ENCODE peak calls at places on chromosomes 11 and 22, in ten cellular contexts. P is colonic mucosa, Z is adrenal gland, F is fibroblast of lung, B is right atrium auricular region, J is heart right ventricle, L is mucosa of descending colon, Y is body of pancreas, A is lower lobe of right lung, T is left ventricle myocardium inferior. H is an unnamed sample.

GRCh38 chr22:38649841-38650522 is 6.2 kb downstream of the FAM227A start:
- DNase-seq in P (no peak), Z (no peak), F (no peak), B (no peak), J (no peak), L (no peak), Y (no peak), A (no peak), T (no peak), H (no peak)

GRCh38 chr11:47523491-47524199 is 29.3 kb downstream of the CELF1 start:
- DNase-seq in P (peak; percentile 46), Z (peak; percentile 69), F (peak; percentile 83), B (peak; percentile 59), J (peak; percentile 66), L (no peak), Y (peak; percentile 50), A (no peak), T (no peak), H (no peak)

GRCh38 chr11:131977231-131977630 is 606.8 kb downstream of the NTM start:
- DNase-seq in P (no peak), Z (no peak), F (peak; percentile 89), B (no peak), J (no peak), L (no peak), Y (no peak), A (no peak), T (no peak), H (no peak)

GRCh38 chr22:46066691-46067090 is 83.6 kb upstream of the PPARA start:
- DNase-seq in P (peak; percentile 70), Z (peak; percentile 19), F (peak; percentile 72), B (no peak), J (no peak), L (peak; percentile 40), Y (no peak), A (peak; percentile 25), T (peak; percentile 11), H (peak; percentile 44)

GRCh38 chr22:45903355-45904149 is 73.4 kb downstream of the WNT7B start:
- DNase-seq in P (no peak), Z (peak; percentile 38), F (peak; percentile 86), B (no peak), J (no peak), L (no peak), Y (peak; percentile 50), A (no peak), T (no peak), H (no peak)

GRCh38 chr11:61173456-61173855 is 12.2 kb upstream of the VPS37C start:
- DNase-seq in P (no peak), Z (no peak), F (no peak), B (no peak), J (no peak), L (no peak), Y (peak; percentile 47), A (no peak), T (no peak), H (peak; percentile 49)

GRCh38 chr11:78798567-78799170 is 224.0 kb upstream of the NARS2 start:
- DNase-seq in P (peak; percentile 78), Z (peak; percentile 80), F (peak; percentile 55), B (peak; percentile 83), J (peak; percentile 76), L (peak; percentile 66), Y (peak; percentile 71), A (peak; percentile 81), T (peak; percentile 72), H (peak; percentile 66)

GRCh38 chr11:2175659-2176058 is 4.0 kb upstream of the TH start:
- DNase-seq in P (no peak), Z (no peak), F (peak; percentile 93), B (no peak), J (no peak), L (no peak), Y (peak; percentile 66), A (no peak), T (no peak), H (no peak)

GRCh38 chr11:69665669-69666068 is 9.5 kb downstream of the LTO1 start:
- DNase-seq in P (no peak), Z (no peak), F (no peak), B (no peak), J (no peak), L (no peak), Y (no peak), A (no peak), T (no peak), H (no peak)

GRCh38 chr22:47016636-47017035 is 254.2 kb downstream of the TBC1D22A start:
- DNase-seq in P (no peak), Z (no peak), F (no peak), B (no peak), J (no peak), L (no peak), Y (no peak), A (no peak), T (no peak), H (peak; percentile 19)

GRCh38 chr11:111427471-111427912 is 48.4 kb upstream of the POU2AF1 start:
- DNase-seq in P (peak; percentile 58), Z (no peak), F (no peak), B (no peak), J (no peak), L (no peak), Y (peak; percentile 33), A (no peak), T (no peak), H (no peak)

GRCh38 chr11:94219771-94220170 is 84.6 kb upstream of the IZUMO1R start:
- DNase-seq in P (no peak), Z (no peak), F (no peak), B (no peak), J (no peak), L (no peak), Y (no peak), A (no peak), T (no peak), H (no peak)
- H3K4me1 ChIP-seq in P (no peaks in the 10 kb centered on the region), Z (no peaks in the 10 kb centered on the region), F (no peaks in the 10 kb centered on the region), B (no peaks in the 10 kb centered on the region), J (no peaks in the 10 kb centered on the region), L (no peaks in the 10 kb centered on the region), Y (no peaks in the 10 kb centered on the region), A (no peaks in the 10 kb centered on the region), T (no peaks in the 10 kb centered on the region), H (no peaks in the 10 kb centered on the region)

GRCh38 chr11:118883368-118884071 is at the start of gene CXCR5:
- DNase-seq in P (no peak), Z (peak; percentile 32), F (peak; percentile 50), B (no peak), J (no peak), L (no peak), Y (no peak), A (no peak), T (no peak), H (no peak)
- TF ChIP-seq CTCF in P (no peak), Z (no peak), F (no peak), B (no peak), J (no peak), L (no peak), Y (no peak), A (no peak), T (no peak), H (no peak)

GRCh38 chr22:37011472-37011871 is 7.8 kb downstream of the TST start:
- DNase-seq in P (no peak), Z (no peak), F (no peak), B (no peak), J (no peak), L (no peak), Y (no peak), A (no peak), T (no peak), H (no peak)
- H3K4me1 ChIP-seq in P (peaks cover 18% of the 10 kb centered on the region), Z (peaks cover 27% of the 10 kb centered on the region), F (no peaks in the 10 kb centered on the region), B (peaks cover 47% of the 10 kb centered on the region), J (no peaks in the 10 kb centered on the region), L (peaks cover 31% of the 10 kb centered on the region), Y (peaks cover 38% of the 10 kb centered on the region), A (peaks cover 27% of the 10 kb centered on the region), T (peaks cover 68% of the 10 kb centered on the region), H (peaks cover 69% of the 10 kb centered on the region)

DNA sequence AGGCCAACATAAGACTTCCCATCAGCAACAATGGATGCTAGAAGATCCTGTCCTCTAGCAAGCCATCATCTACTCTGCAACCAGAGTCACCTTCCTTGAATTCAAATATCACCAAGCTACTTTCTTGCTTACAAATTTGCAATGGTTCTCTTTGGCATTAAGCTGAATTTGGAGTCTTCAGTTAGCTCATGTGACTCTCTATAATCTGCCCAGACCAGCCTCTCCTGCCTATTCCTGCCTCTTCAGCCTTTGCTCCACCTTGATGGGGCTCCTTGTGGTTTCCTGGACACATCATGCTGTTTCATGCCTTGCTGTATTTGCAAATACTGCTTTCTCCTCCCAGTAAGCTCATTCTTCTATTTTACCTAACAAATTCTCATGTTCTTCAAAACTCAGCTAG is 82.3 kb downstream of the RASSF10 start:
- DNase-seq in P (no peak), Z (no peak), F (no peak), B (no peak), J (no peak), L (no peak), Y (no peak), A (no peak), T (no peak), H (no peak)
- TF ChIP-seq CTCF in P (no peak), Z (no peak), F (no peak), B (no peak), J (no peak), L (no peak), Y (no peak), A (no peak), T (no peak), H (no peak)

DNA sequence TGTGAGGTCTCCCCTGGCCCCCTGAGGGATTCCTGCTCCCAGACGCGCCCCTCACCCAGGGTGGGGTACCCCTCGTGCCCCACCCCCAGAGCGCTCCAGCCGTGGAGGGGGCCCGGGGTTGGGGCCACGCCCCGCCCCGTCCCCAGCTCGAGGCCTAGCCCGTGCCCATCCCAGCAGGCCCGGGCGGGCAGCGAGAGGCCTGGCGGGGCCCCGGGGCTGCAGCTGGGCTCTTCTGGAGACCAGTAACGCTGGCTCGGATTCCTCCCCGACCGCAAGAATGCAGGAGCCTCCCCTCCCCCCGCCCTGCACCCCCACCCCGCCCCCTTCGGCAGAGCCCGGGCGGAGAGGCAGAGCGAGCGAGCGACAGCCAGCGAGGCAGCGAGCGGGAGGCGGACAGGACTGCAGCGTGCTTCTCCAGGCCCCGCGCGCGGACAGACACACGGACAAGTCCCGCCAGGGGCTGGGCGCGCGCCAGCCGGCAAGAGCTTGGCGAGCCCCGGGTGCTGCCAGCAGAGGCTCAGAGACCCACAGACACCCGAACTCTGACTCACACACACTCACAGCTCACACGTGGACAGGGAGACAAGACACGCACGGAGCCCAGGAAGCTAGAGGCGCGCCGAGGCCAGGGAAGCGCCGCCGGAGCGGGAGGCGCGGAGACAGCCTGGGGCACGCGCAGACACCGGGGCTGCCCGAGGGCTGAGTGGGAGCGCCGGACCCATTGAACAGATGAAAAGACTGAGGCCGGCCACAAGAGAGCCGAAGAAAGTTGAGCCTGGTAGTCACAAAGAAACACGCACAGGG is 15.2 kb downstream of the BCL9L start:
- DNase-seq in P (no peak), Z (peak; percentile 87), F (peak; percentile 95), B (peak; percentile 88), J (peak; percentile 63), L (peak; percentile 82), Y (peak; percentile 77), A (peak; percentile 87), T (peak; percentile 77), H (peak; percentile 82)
- H3K4me1 ChIP-seq in P (peaks cover 53% of the 10 kb centered on the region), Z (peaks cover 81% of the 10 kb centered on the region), F (peaks cover 69% of the 10 kb centered on the region), B (peaks cover 85% of the 10 kb centered on the region), J (peaks cover 65% of the 10 kb centered on the region), L (peaks cover 71% of the 10 kb centered on the region), Y (peaks cover 87% of the 10 kb centered on the region), A (peaks cover 87% of the 10 kb centered on the region), T (peaks cover 95% of the 10 kb centered on the region), H (peaks cover 91% of the 10 kb centered on the region)